ENCODE peak calls at places on chromosome 7, in four cellular contexts. E is upper lobe of left lung, P is heart left ventricle, S is GM12878. Q is an unnamed sample. For H3K27me3, the result is how much of the 10 kb centered on the place peaks cover.

GRCh38 chr7:47413526-47414341 is 168.2 kb downstream of the TNS3 start:
- ATAC-seq in E (no peak), P (peak), S (no peak), Q (no peak)

GRCh38 chr7:33107136-33108066 is 1.8 kb downstream of the RP9 start:
- ATAC-seq in E (peak), P (peak), S (peak), Q (no peak)

GRCh38 chr7:37408885-37409248 is 39.8 kb downstream of the ELMO1 start:
- ATAC-seq in E (no peak), P (no peak), S (peak), Q (no peak)

GRCh38 chr7:101226686-101227085 is 8.7 kb downstream of the ZNHIT1 start:
- ATAC-seq in E (peak), P (no peak), S (no peak), Q (no peak)

GRCh38 chr7:27235387-27236052 is 7.1 kb upstream of the EVX1 start:
- ATAC-seq in E (peak), P (no peak), S (no peak), Q (peak)

GRCh38 chr7:100215895-100216294 is 3.9 kb upstream of the PVRIG start:
- ATAC-seq in E (peak), P (peak), S (no peak), Q (peak)

GRCh38 chr7:139340808-139341057 is 404 bp upstream of the FMC1 start:
- ATAC-seq in E (no peak), P (no peak), S (no peak), Q (peak)

GRCh38 chr7:148277042-148277660 is 313.4 kb upstream of the C7orf33 start:
- ATAC-seq in E (no peak), P (no peak), S (no peak), Q (no peak)

GRCh38 chr7:47571355-47572100 is 10.4 kb downstream of the TNS3 start:
- ATAC-seq in E (peak), P (peak), S (no peak), Q (peak)

GRCh38 chr7:29143698-29144203 is 2.6 kb downstream of the CPVL start:
- ATAC-seq in E (no peak), P (no peak), S (no peak), Q (no peak)
- H3K27me3 ChIP-seq in E (under half), P (under half), S (under half), Q (half or more)

GRCh38 chr7:70937424-70937823 is 194.5 kb upstream of the GALNT17 start:
- ATAC-seq in E (no peak), P (no peak), S (no peak), Q (no peak)
- TF ChIP-seq POLR2A in E (no peak), P (no peak), S (no peak), Q (no peak)

DNA sequence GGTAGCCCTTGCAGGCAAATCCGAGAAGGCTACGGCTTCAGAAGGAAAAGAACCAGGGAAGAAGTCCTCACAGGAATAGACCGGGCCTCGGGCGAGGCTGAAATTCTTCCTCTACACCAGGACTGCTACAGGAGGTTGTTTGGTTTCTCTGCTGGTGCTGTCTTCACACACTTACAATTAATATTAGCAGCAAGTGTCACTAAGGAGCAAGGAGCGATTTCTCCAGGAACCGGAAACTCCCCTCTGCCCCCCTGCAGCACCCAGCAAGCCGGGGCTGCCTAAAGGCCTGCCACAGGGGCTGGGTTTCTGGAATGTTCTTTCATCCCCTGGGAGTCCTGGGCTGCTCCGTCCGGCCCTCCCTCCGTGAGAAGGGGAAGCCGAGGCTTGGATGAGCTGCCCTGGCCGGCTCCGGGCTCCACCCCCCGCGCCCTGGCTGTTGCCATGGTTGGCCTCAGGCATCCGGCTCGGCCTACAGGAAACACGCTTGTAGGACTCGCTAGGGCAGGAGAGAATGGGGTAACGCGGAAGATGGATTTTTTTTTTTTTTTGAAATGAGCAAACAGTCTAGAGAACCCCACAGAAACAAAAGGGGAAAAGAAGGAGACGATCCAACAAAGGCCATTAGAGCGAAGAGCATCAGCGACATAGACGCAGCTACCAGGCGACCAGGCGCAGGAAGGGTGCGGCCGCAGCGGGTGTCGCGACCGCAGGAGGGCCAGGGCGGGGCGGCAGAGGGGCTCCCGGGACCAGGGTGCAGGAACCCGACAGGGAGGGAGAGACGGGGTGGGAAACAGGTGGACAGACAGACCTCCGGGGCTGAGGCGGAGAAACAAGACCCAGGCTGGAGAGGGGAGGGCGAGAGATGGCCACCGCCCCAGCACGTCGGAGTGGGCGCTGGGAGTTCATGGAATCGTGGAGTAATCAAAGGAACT is 33.0 kb downstream of the EN2 start:
- ATAC-seq in E (peak), P (peak), S (peak), Q (peak)
- H3K4me3 ChIP-seq in E (peak), P (peak), S (peak), Q (peak)

GRCh38 chr7:158406364-158406763 is 181.3 kb downstream of the PTPRN2 start:
- ATAC-seq in E (no peak), P (no peak), S (no peak), Q (no peak)

GRCh38 chr7:158406817-158407216 is 180.8 kb downstream of the PTPRN2 start:
- ATAC-seq in E (no peak), P (peak), S (no peak), Q (no peak)

GRCh38 chr7:158404031-158404761 is 183.4 kb downstream of the PTPRN2 start:
- ATAC-seq in E (no peak), P (no peak), S (no peak), Q (no peak)

GRCh38 chr7:158403013-158403821 is 184.4 kb downstream of the PTPRN2 start:
- ATAC-seq in E (no peak), P (no peak), S (no peak), Q (no peak)

GRCh38 chr7:158405324-158405723 is 182.3 kb downstream of the PTPRN2 start:
- ATAC-seq in E (no peak), P (no peak), S (no peak), Q (no peak)
- H3K27me3 ChIP-seq in E (under half), P (under half), S (under half), Q (under half)